ENCODE peak calls at places on chromosomes 6 and 20, in five cellular contexts. P, B, J, A and X are unnamed samples.

GRCh38 chr6:100427452-100427851 is 37.3 kb downstream of the SIM1 start:
- DNase-seq in P (no peak), B (no peak), J (no peak), A (no peak), X (no peak)

GRCh38 chr6:115945306-115945705 is 115.4 kb downstream of the FRK start:
- DNase-seq in P (no peak), B (no peak), J (no peak), A (no peak), X (no peak)

GRCh38 chr20:33827629-33828325 is 16.6 kb downstream of the CHMP4B start:
- DNase-seq in P (no peak), B (no peak), J (no peak), A (no peak), X (no peak)

GRCh38 chr6:97524846-97525245 is 241.8 kb upstream of the MMS22L start:
- DNase-seq in P (no peak), B (no peak), J (peak), A (peak), X (no peak)

GRCh38 chr20:5120189-5120484 is 379 bp upstream of the PCNA start:
- DNase-seq in P (no peak), B (no peak), J (no peak), A (no peak), X (no peak)

GRCh38 chr20:63047946-63048345 is 41.2 kb upstream of the BHLHE23 start:
- DNase-seq in P (no peak), B (no peak), J (no peak), A (no peak), X (no peak)

GRCh38 chr6:38806271-38806670 is 91.2 kb downstream of the DNAH8 start:
- DNase-seq in P (no peak), B (no peak), J (no peak), A (no peak), X (no peak)

GRCh38 chr20:22686097-22686496 is 101.7 kb upstream of the FOXA2 start:
- DNase-seq in P (peak), B (peak), J (peak), A (peak), X (no peak)

GRCh38 chr6:155528982-155529453 is 73.4 kb upstream of the NOX3 start:
- DNase-seq in P (peak), B (peak), J (no peak), A (no peak), X (peak)

GRCh38 chr6:105759946-105760345 is 326.2 kb upstream of the PRDM1 start:
- DNase-seq in P (no peak), B (peak), J (no peak), A (no peak), X (no peak)

GRCh38 chr20:31934491-31934890 is 17.4 kb downstream of the PDRG1 start:
- DNase-seq in P (no peak), B (no peak), J (no peak), A (no peak), X (no peak)

GRCh38 chr6:169966312-169967181 is 215.1 kb downstream of the ERMARD start:
- DNase-seq in P (no peak), B (no peak), J (no peak), A (no peak), X (no peak)

GRCh38 chr6:399785-400517 is 8.4 kb downstream of the IRF4 start:
- DNase-seq in P (no peak), B (no peak), J (no peak), A (no peak), X (no peak)

GRCh38 chr20:24823989-24824693 is 124.9 kb upstream of the CST7 start:
- DNase-seq in P (no peak), B (no peak), J (no peak), A (no peak), X (no peak)

GRCh38 chr20:12827796-12828406 is 180.9 kb upstream of the SPTLC3 start:
- DNase-seq in P (no peak), B (no peak), J (no peak), A (no peak), X (no peak)

GRCh38 chr6:36241728-36242127 is 28.1 kb upstream of the PNPLA1 start:
- DNase-seq in P (no peak), B (peak), J (no peak), A (no peak), X (no peak)

GRCh38 chr6:15987569-15987968 is 141.3 kb upstream of the MYLIP start:
- DNase-seq in P (peak), B (no peak), J (no peak), A (no peak), X (no peak)

GRCh38 chr20:667351-668034 is 8.1 kb downstream of the SCRT2 start:
- DNase-seq in P (peak), B (no peak), J (peak), A (no peak), X (no peak)

GRCh38 chr20:40532103-40532502 is 156.9 kb downstream of the MAFB start:
- DNase-seq in P (no peak), B (no peak), J (peak), A (no peak), X (no peak)

GRCh38 chr6:166940643-166941068 is 15.7 kb downstream of the RNASET2 start:
- DNase-seq in P (no peak), B (no peak), J (no peak), A (no peak), X (no peak)

GRCh38 chr6:6584310-6585002 is 4.1 kb upstream of the LY86 start:
- DNase-seq in P (no peak), B (no peak), J (no peak), A (no peak), X (no peak)

GRCh38 chr20:36210561-36210960 is 25.7 kb upstream of the AAR2 start:
- DNase-seq in P (no peak), B (no peak), J (no peak), A (no peak), X (no peak)

GRCh38 chr6:42030585-42031506 is 19.5 kb upstream of the TAF8 start:
- DNase-seq in P (peak), B (no peak), J (no peak), A (no peak), X (no peak)

GRCh38 chr6:54238407-54238806 is 69.8 kb upstream of the TINAG start:
- DNase-seq in P (peak), B (no peak), J (no peak), A (no peak), X (no peak)

GRCh38 chr6:143680157-143680556 is 2.4 kb downstream of the PHACTR2 start:
- DNase-seq in P (no peak), B (no peak), J (no peak), A (no peak), X (no peak)

GRCh38 chr6:16669227-16669626 is 92.0 kb downstream of the ATXN1 start:
- DNase-seq in P (no peak), B (no peak), J (no peak), A (no peak), X (no peak)

GRCh38 chr6:128600397-128600951 is 80.1 kb upstream of the PTPRK start:
- DNase-seq in P (peak), B (peak), J (no peak), A (no peak), X (no peak)

GRCh38 chr20:42975974-42976373 is 213.7 kb downstream of the PTPRT start:
- DNase-seq in P (no peak), B (no peak), J (no peak), A (no peak), X (no peak)

GRCh38 chr20:53030061-53030460 is 57.9 kb downstream of the TSHZ2 start:
- DNase-seq in P (no peak), B (no peak), J (no peak), A (no peak), X (no peak)

GRCh38 chr20:47620808-47621805 is 119.4 kb downstream of the NCOA3 start:
- DNase-seq in P (peak), B (peak), J (peak), A (no peak), X (peak)